ENCODE peak calls at places on chromosomes 16 and 17, in nine cellular contexts. W is K562, S is A549, K is mesendoderm, O is PC-3, L is HCT116, N is trophoblast cell, A is neural progenitor cell, T is endothelial cell of umbilical vein. Q is an unnamed sample. For H3K4me1, the result is how much of the 10 kb centered on the place peaks cover.

GRCh38 chr17:54408741-54409140 is 491.9 kb upstream of the TOM1L1 start:
- DNase-seq in W (no peak), S (no peak), K (peak), O (no peak), L (no peak), N (no peak), A (no peak), T (no peak), Q (peak)

GRCh38 chr17:63382826-63383225 is 63.3 kb downstream of the CYB561 start:
- DNase-seq in W (no peak), S (no peak), K (no peak), O (peak), L (no peak), N (no peak), A (no peak), T (no peak), Q (no peak)

GRCh38 chr17:41653421-41654133 is 29.2 kb upstream of the KRT17 start:
- DNase-seq in W (no peak), S (no peak), K (no peak), O (no peak), L (no peak), N (peak), A (no peak), T (no peak), Q (no peak)

GRCh38 chr16:59259074-59259963 is 525.2 kb upstream of the GOT2 start:
- DNase-seq in W (no peak), S (no peak), K (no peak), O (no peak), L (no peak), N (peak), A (no peak), T (no peak), Q (no peak)

GRCh38 chr16:75079346-75079926 is 37.1 kb downstream of the LDHD start:
- DNase-seq in W (no peak), S (no peak), K (no peak), O (no peak), L (no peak), N (peak), A (no peak), T (no peak), Q (no peak)

GRCh38 chr16:10069374-10069773 is 112.9 kb downstream of the GRIN2A start:
- DNase-seq in W (no peak), S (no peak), K (no peak), O (no peak), L (no peak), N (no peak), A (no peak), T (no peak), Q (no peak)

GRCh38 chr16:69924777-69925191 is 26.4 kb upstream of the CLEC18A start:
- DNase-seq in W (no peak), S (no peak), K (peak), O (no peak), L (no peak), N (no peak), A (no peak), T (peak), Q (peak)

GRCh38 chr17:39150104-39150634 is 1.3 kb downstream of the PLXDC1 start:
- DNase-seq in W (no peak), S (no peak), K (no peak), O (no peak), L (no peak), N (no peak), A (no peak), T (no peak), Q (no peak)

GRCh38 chr17:39591958-39592954 is 15.5 kb downstream of the NEUROD2 start:
- DNase-seq in W (peak), S (no peak), K (peak), O (peak), L (peak), N (peak), A (peak), T (peak), Q (peak)

GRCh38 chr17:51820252-51820651 is 338.3 kb downstream of the CA10 start:
- DNase-seq in W (no peak), S (no peak), K (no peak), O (peak), L (no peak), N (no peak), A (no peak), T (no peak), Q (peak)

GRCh38 chr16:89711601-89712475 is 8.9 kb downstream of the VPS9D1 start:
- DNase-seq in W (peak), S (peak), K (peak), O (peak), L (peak), N (no peak), A (peak), T (peak), Q (peak)

GRCh38 chr17:52762147-52762793 is 603.8 kb upstream of the CA10 start:
- DNase-seq in W (no peak), S (no peak), K (peak), O (no peak), L (no peak), N (no peak), A (no peak), T (no peak), Q (no peak)

GRCh38 chr17:2181206-2181983 is 122.2 kb downstream of the SMG6 start:
- DNase-seq in W (no peak), S (no peak), K (peak), O (no peak), L (no peak), N (peak), A (peak), T (peak), Q (peak)

GRCh38 chr16:79698341-79698753 is 97.8 kb upstream of the MAF start:
- DNase-seq in W (no peak), S (no peak), K (no peak), O (no peak), L (no peak), N (peak), A (no peak), T (no peak), Q (no peak)

GRCh38 chr17:54180919-54181318 is 358.2 kb downstream of the KIF2B start:
- DNase-seq in W (no peak), S (no peak), K (no peak), O (no peak), L (no peak), N (no peak), A (no peak), T (no peak), Q (no peak)

GRCh38 chr16:22402191-22402590 is 27.8 kb upstream of the CDR2 start:
- DNase-seq in W (no peak), S (no peak), K (no peak), O (peak), L (no peak), N (no peak), A (no peak), T (peak), Q (no peak)

GRCh38 chr16:66741971-66742396 is 9.4 kb downstream of the DYNC1LI2 start:
- DNase-seq in W (no peak), S (no peak), K (no peak), O (no peak), L (no peak), N (no peak), A (no peak), T (no peak), Q (no peak)

GRCh38 chr16:29808219-29808900 is 2.0 kb downstream of the MAZ start:
- DNase-seq in W (no peak), S (no peak), K (no peak), O (no peak), L (no peak), N (no peak), A (no peak), T (no peak), Q (no peak)

GRCh38 chr17:59466943-59467801 is 98.2 kb upstream of the DHX40 start:
- DNase-seq in W (no peak), S (no peak), K (peak), O (no peak), L (no peak), N (no peak), A (peak), T (no peak), Q (no peak)

DNA sequence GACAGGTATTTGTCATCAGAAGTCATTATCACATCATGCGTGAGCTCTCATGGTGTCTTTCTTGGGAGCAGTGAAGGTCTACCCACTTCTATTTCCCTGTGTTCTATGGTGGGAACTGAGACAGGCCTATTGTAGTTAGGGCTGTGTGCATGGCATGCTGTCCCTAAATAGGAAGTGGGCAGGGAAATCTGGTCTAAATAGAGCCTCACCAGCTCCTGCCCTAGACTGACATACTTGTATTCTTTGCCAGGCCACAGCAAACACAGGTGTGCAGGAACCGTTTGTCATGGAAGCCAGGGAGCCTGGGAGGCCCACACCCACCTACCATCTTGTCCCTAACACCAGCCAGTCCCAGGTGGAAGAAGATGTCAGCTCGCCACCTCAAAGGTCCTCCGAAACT is 10.1 kb downstream of the SLC7A6 start:
- DNase-seq in W (no peak), S (no peak), K (no peak), O (no peak), L (no peak), N (no peak), A (no peak), T (no peak), Q (no peak)
- H3K4me2 ChIP-seq in W (no peak), S (no peak), K (no peak), O (no peak), L (no peak), N (no peak), A (no peak), T (no peak), Q (no peak)

GRCh38 chr17:7560172-7561027 is 1.3 kb upstream of the SENP3 start:
- DNase-seq in W (peak), S (peak), K (peak), O (peak), L (no peak), N (peak), A (peak), T (peak), Q (peak)

GRCh38 chr17:7557825-7558543 is 566 bp upstream of the TNFSF13 start:
- DNase-seq in W (no peak), S (no peak), K (peak), O (peak), L (no peak), N (no peak), A (peak), T (peak), Q (peak)

GRCh38 chr17:7558544-7559306 is at the start of gene TNFSF13:
- DNase-seq in W (no peak), S (no peak), K (no peak), O (no peak), L (no peak), N (no peak), A (no peak), T (no peak), Q (no peak)

GRCh38 chr17:7561028-7561575 is 617 bp upstream of the SENP3 start:
- DNase-seq in W (peak), S (peak), K (peak), O (peak), L (peak), N (peak), A (peak), T (peak), Q (peak)

DNA sequence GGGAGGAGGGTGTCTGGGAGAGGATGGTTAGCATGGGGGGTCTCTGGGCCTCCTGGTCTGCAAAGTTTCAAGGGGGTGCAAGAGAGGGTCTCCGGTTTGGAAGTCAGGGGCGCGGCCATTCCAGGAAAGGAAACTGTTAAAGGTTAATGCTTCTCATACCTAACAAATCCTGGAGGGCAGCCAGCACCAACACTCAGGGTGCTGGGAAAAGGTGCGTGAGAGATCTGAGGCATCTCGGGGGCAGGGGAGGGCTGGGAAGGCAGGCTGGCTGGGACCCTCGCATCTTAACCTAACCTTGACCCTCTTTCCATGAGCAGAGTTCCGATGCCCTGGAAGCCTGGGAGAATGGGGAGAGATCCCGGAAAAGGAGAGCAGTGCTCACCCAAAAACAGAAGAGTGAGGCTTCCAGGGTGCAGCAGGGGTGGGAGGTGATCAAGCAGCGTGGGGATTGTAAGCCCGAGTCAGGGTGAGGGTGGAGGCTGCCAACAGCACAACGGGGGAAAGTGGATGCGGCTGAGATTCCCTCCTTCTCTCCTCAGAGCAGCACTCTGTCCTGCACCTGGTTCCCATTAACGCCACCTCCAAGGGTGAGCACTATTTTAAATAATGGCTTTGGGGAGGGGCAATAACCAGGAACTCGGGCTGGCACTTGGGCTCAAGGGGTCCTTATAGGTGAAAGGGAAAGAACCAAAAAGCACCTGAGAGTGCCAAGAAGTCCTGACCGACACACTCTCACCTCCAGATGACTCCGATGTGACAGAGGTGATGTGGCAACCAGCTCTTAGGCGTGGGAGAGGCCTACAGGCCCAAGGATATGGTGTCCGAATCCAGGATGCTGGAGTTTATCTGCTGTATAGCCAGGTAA is 989 bp downstream of the TNFSF13 start:
- DNase-seq in W (no peak), S (no peak), K (no peak), O (no peak), L (no peak), N (no peak), A (no peak), T (no peak), Q (no peak)
- H3K4me1 ChIP-seq in W (half or more), S (under half), K (under half), O (under half), L (under half), N (under half), A (under half), T (under half), Q (under half)

GRCh38 chr16:784431-784830 is 3.8 kb downstream of the RPUSD1 start:
- DNase-seq in W (no peak), S (no peak), K (no peak), O (no peak), L (no peak), N (no peak), A (no peak), T (no peak), Q (no peak)
- H3K4me2 ChIP-seq in W (no peak), S (no peak), K (no peak), O (no peak), L (no peak), N (no peak), A (no peak), T (no peak), Q (no peak)

GRCh38 chr17:78886954-78887353 is 16.0 kb downstream of the CEP295NL start:
- DNase-seq in W (no peak), S (no peak), K (no peak), O (no peak), L (no peak), N (no peak), A (no peak), T (no peak), Q (no peak)
- H3K4me1 ChIP-seq in W (under half), S (under half), K (under half), O (under half), L (under half), N (under half), A (under half), T (under half), Q (under half)

GRCh38 chr17:44111777-44112176 is 11.7 kb downstream of the HDAC5 start:
- DNase-seq in W (no peak), S (no peak), K (no peak), O (no peak), L (no peak), N (no peak), A (no peak), T (no peak), Q (no peak)

GRCh38 chr17:44112284-44113280 is 10.9 kb downstream of the HDAC5 start:
- DNase-seq in W (peak), S (no peak), K (no peak), O (no peak), L (no peak), N (no peak), A (no peak), T (no peak), Q (no peak)

GRCh38 chr17:44109312-44109630 is 14.2 kb downstream of the HDAC5 start:
- DNase-seq in W (no peak), S (no peak), K (no peak), O (no peak), L (no peak), N (peak), A (no peak), T (no peak), Q (no peak)

GRCh38 chr17:44110011-44110686 is 13.3 kb downstream of the HDAC5 start:
- DNase-seq in W (no peak), S (no peak), K (no peak), O (no peak), L (no peak), N (no peak), A (no peak), T (no peak), Q (no peak)

DNA sequence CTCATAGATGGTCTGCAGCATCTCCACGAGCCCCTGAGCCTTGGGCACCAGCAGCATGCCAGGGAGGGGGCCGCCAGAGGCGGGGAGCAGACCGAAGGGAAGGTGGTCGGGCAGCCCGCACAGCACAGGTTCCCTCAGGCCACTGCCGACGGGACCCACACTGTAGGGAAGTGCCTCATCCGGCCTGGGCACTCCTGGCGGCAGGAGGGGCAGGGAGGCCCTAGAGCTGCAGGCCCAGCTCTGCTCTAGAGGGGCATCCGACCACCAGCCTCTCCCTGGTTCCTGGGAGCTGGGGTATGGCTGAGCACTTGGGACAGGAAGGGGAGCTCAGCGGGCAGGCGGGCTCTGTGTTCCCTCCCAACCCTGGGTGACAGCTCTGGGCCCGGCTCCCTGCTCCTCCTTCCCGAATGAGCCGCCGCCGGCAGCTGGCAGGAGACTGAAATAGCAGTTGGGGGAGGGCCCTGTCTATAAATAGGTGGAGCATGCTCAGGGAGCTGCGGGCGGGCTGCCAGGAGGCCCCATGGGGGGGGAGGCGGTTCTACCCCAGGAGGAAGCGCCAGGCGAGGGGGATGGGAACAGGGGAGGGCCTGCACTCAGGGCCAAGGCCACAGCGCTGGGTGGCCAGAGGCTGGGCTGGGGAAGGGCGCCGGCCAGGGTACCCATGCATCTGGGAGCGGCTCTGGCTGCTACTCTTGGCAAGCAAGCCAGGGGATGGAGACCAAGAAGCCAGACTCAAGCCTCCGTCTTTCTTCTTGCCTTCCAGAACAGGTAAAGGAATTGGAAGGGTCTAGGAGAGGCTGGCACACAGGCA is 12.4 kb downstream of the HDAC5 start:
- DNase-seq in W (peak), S (peak), K (peak), O (peak), L (no peak), N (peak), A (peak), T (peak), Q (peak)
- H3K4me2 ChIP-seq in W (peak), S (peak), K (peak), O (peak), L (peak), N (peak), A (peak), T (peak), Q (peak)

DNA sequence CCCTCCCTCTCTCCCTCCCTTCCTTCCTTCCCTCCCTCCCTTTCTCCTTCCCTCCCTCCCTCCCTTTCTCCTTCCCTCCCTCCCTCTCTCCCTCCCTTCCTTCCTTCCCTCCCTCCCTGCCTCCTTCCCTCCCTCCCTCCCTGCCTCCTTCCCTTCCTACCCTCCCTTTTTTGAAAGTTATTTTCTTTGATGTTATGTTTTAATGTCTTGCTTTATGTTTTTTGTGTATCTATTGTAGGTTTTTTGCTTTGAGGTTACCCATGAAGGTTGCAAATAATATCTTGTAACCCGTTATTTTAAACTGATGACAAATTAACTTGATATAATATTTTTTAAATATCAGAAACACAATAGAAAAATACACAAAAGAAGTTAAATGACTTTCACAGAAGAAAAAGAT is 96.2 kb downstream of the SSH2 start:
- DNase-seq in W (no peak), S (no peak), K (no peak), O (no peak), L (no peak), N (no peak), A (no peak), T (no peak), Q (no peak)
- H3K4me1 ChIP-seq in W (under half), S (under half), K (under half), O (under half), L (under half), N (under half), A (under half), T (under half), Q (under half)

DNA sequence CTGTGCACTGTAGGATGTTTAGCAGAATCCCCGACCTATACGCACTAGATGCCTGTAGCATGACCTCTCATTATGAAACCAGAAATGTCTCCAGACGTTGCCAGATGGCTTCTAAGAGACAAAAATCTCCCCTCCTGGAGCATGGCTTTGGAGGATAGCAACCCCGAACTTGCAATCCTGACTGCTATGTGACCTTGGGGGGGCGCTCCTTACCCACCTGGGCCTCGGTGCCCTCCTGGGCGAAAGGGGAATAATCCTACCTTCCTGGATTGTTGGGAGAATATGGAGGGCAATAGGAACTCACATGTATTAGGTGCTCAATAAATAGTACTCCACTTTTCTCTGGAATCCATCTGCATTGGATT is 8.1 kb downstream of the MRM1 start:
- DNase-seq in W (no peak), S (no peak), K (no peak), O (no peak), L (no peak), N (no peak), A (no peak), T (no peak), Q (no peak)
- H3K4me2 ChIP-seq in W (no peak), S (no peak), K (no peak), O (no peak), L (no peak), N (no peak), A (no peak), T (no peak), Q (no peak)

Q was measured in hepatocyte.